ENCODE peak calls at places on chromosome 16, in six cellular contexts. Z is GM23338, L is PC-9, B is colonic mucosa, Y is dorsolateral prefrontal cortex, E is heart right ventricle. T is an unnamed sample.

GRCh38 chr16:88064889-88065746 is 113.9 kb downstream of the BANP start:
- DNase-seq in L (no peak), E (no peak), B (no peak), Z (no peak), Y (no peak), T (no peak)

GRCh38 chr16:3127745-3128144 is 7.1 kb upstream of the ZNF213 start:
- DNase-seq in Y (no peak), Z (peak; percentile 84), L (no peak), E (no peak), B (no peak), T (peak; percentile 63)

GRCh38 chr16:52050418-52050817 is 496.5 kb downstream of the TOX3 start:
- DNase-seq in Y (no peak), L (no peak), E (no peak), Z (no peak), B (no peak), T (no peak)

GRCh38 chr16:72428611-72429376 is 256.8 kb upstream of the PMFBP1 start:
- DNase-seq in L (no peak), E (no peak), Y (peak; percentile 53), Z (no peak), B (no peak), T (no peak)

GRCh38 chr16:13453325-13453724 is 466.6 kb upstream of the ERCC4 start:
- DNase-seq in L (no peak), Y (no peak), Z (no peak), E (no peak), B (no peak), T (no peak)

GRCh38 chr16:81532491-81533174 is 88.0 kb downstream of the CMIP start:
- DNase-seq in E (no peak), Y (no peak), Z (no peak), B (peak; percentile 79), L (no peak), T (no peak)

GRCh38 chr16:2042666-2043295 is 4.9 kb downstream of the NTHL1 start:
- DNase-seq in E (no peak), Y (no peak), B (peak; percentile 62), L (no peak), Z (no peak), T (no peak)

GRCh38 chr16:1746693-1747195 is 24.6 kb downstream of the NME3 start:
- DNase-seq in Y (no peak), L (peak; percentile 58), B (no peak), E (no peak), Z (no peak), T (no peak)

GRCh38 chr16:11321662-11322061 is 23.6 kb upstream of the RMI2 start:
- DNase-seq in L (no peak), E (no peak), Y (no peak), B (no peak), Z (no peak), T (no peak)

GRCh38 chr16:70730016-70730415 is 44.2 kb upstream of the MTSS2 start:
- DNase-seq in L (no peak), Y (no peak), Z (no peak), E (no peak), B (no peak), T (peak; percentile 71)

GRCh38 chr16:10828851-10829331 is 10.3 kb upstream of the TVP23A start:
- DNase-seq in E (peak; percentile 96), Z (peak; percentile 30), B (peak; percentile 78), Y (peak; percentile 79), L (no peak), T (no peak)

GRCh38 chr16:582614-583331 is 7.1 kb upstream of the RAB40C start:
- DNase-seq in E (peak; percentile 68), L (no peak), Z (peak; percentile 45), Y (peak; percentile 75), B (no peak), T (no peak)

GRCh38 chr16:31452631-31453106 is 6.6 kb upstream of the ARMC5 start:
- DNase-seq in Y (no peak), E (no peak), B (no peak), L (peak; percentile 77), Z (peak; percentile 42), T (no peak)

GRCh38 chr16:83906690-83907089 is 7.8 kb downstream of the MLYCD start:
- DNase-seq in L (no peak), Z (no peak), E (no peak), Y (no peak), B (no peak), T (no peak)

GRCh38 chr16:53668869-53669268 is 34.8 kb downstream of the RPGRIP1L start:
- DNase-seq in E (no peak), Y (no peak), L (no peak), Z (no peak), B (no peak), T (no peak)

GRCh38 chr16:77833906-77834599 is 45.7 kb downstream of the VAT1L start:
- DNase-seq in E (no peak), Z (peak; percentile 75), Y (no peak), B (no peak), L (no peak), T (peak; percentile 65)

GRCh38 chr16:2231016-2231931 is 5.0 kb upstream of the DNASE1L2 start:
- DNase-seq in B (no peak), E (no peak), Z (no peak), Y (no peak), L (no peak), T (no peak)

GRCh38 chr16:53449816-53450517 is 15.7 kb downstream of the RBL2 start:
- DNase-seq in E (no peak), Y (no peak), L (no peak), B (no peak), Z (no peak), T (no peak)

GRCh38 chr16:53745753-53746258 is 41.9 kb downstream of the FTO start:
- DNase-seq in Y (no peak), E (no peak), B (no peak), L (peak; percentile 95), Z (peak; percentile 50), T (no peak)

GRCh38 chr16:10225653-10226052 is 43.4 kb upstream of the GRIN2A start:
- DNase-seq in E (no peak), L (no peak), B (no peak), Z (no peak), Y (no peak), T (no peak)

GRCh38 chr16:48277158-48277557 is 29.8 kb upstream of the ABCC11 start:
- DNase-seq in Z (no peak), B (peak; percentile 26), E (no peak), Y (no peak), L (no peak), T (no peak)

DNA sequence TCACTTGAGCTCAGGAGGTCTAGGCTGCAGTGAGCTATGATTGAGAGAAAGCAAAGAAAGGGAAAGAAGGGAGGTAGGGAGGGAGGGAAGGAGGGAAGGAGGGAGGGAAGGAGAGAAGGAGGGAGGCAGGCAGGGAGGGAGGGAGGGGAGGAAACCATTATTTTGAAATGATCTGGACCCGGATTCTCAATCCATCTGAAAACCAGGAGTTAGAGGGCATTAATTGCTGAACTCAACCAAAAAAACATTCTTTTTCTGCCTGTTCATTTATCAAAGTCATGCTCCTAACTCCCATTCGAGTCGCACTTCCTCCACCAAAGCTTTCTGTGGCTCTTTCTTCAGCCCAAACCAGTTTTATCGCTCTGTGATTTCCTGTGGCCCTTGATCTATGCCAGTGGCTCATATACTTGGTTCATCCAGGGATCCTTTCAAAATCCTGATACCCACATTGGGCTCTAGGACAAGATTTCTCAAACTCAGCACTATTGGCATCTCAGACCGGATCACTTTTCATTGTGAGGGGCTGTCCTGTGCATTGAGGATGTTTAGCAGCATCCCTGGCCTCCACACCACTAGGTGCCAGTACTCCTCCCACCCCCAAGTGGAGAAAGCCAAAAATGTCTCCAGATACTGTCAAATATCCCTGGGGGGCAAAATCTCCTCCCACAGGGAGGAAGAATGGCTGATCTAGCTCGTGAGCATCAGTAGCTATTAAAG is 38.2 kb downstream of the CMTM4 start:
- DNase-seq in Y (no peak), Z (peak; percentile 37), E (no peak), L (no peak), B (no peak), T (no peak)
- TF ChIP-seq CTCF in Y (no peak), Z (peak; percentile 38), E (no peak), L (no peak), B (no peak), T (no peak)

GRCh38 chr16:4477966-4478365 is 1.8 kb downstream of the HMOX2 start:
- DNase-seq in E (no peak), Y (no peak), B (no peak), Z (peak; percentile 64), L (peak; percentile 49), T (peak; percentile 47)

GRCh38 chr16:4475880-4476790 is at the start of gene HMOX2:
- DNase-seq in E (peak; percentile 95), L (peak; percentile 86), Y (peak; percentile 96), B (peak; percentile 96), Z (peak; percentile 94), T (peak; percentile 94)

GRCh38 chr16:4481526-4481925 is 5.3 kb downstream of the HMOX2 start:
- DNase-seq in B (no peak), Z (no peak), E (no peak), Y (no peak), L (no peak), T (no peak)

GRCh38 chr16:4486126-4486893 is 10.1 kb downstream of the HMOX2 start:
- DNase-seq in E (no peak), L (no peak), Z (no peak), B (no peak), Y (no peak), T (no peak)

DNA sequence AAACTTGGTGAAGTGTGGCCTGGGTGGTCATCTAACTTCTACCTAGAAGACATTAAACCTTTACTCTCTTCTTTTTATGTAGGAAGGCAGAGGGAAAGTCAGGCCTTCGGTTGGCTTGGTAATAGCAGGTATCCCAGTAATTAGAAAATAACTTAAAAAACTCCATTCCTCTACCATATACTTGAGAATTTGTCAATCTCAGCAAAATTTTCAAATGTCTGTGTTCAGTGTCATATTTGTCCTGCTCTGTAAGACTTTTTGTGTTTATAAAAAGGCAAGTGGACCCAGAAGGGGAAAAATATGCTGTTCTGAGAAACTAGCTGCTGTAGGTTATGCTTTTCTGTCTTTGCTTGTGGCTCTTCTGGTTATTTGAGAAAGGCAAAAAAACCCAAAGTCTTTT is 5.8 kb downstream of the HMOX2 start:
- DNase-seq in Y (no peak), E (no peak), L (no peak), B (no peak), Z (no peak), T (no peak)
- H3K27ac ChIP-seq in Y (no peak overlapping the region), E (peak overlapping the region; percentile 35), L (no peak overlapping the region), B (no peak overlapping the region), Z (no peak overlapping the region), T (no peak overlapping the region)

GRCh38 chr16:79287424-79287917 is 313.1 kb downstream of the MAF start:
- DNase-seq in E (no peak), B (no peak), Z (no peak), Y (no peak), L (no peak), T (no peak)
- H3K4me3 ChIP-seq in E (no peak overlapping the region), B (peak overlapping the region; percentile 25), Z (no peak overlapping the region), Y (peak overlapping the region; percentile 46), L (no peak overlapping the region), T (no peak overlapping the region)

DNA sequence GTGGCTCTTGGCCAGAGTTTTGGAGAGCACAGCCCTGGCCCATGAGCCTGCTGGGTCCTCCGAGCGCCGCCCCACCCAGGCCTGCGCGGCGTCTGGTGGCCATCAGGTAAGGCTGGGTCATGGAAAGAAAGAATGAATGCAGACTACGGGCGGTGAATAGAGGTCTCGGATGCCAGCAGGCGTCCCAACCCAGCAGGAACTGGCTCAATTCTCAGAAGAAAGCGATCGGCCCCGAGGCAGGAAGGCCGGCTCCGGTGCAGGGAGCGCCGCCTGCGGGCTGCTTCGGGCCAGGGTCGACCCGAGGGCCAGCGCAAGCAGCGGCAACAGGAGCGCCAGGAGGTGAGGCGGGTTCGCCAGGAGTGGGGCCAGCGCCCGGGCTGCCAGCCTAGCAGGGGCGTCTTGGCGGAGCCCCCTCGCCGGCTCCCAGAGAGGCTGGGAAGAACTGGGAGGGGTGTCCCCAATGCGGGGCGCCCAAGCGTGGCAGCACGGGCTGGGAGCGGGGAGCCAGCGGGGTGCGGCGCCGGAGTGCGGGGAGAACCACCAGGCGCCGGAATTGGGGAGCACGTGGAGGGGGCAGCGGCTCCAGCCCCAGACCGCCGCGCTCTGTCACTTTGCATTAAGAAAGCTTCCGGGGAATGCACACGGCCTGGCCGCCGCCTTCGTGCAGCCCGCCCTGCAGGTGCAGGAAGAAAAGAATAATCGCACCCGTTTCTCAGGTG is 7.1 kb upstream of the TMC5 start:
- DNase-seq in E (peak; percentile 9), B (peak; percentile 62), L (peak; percentile 60), Z (peak; percentile 88), Y (no peak), T (peak; percentile 82)
- TF ChIP-seq CTCF in E (peak; percentile 17), B (no peak), L (peak; percentile 49), Z (peak; percentile 15), Y (peak; percentile 18), T (peak; percentile 49)

T was measured in neural progenitor cell.